ENCODE peak calls at places on chromosomes 12 and 14, in six cellular contexts. One of them, this sample, is unnamed. For H3K36me3, the result is how much of the 10 kb centered on the place peaks cover.

GRCh38 chr12:127664901-127665300 is 602.1 kb upstream of the TMEM132C start:
- DNase-seq in sigmoid colon: no peak
- DNase-seq in GM12878: no peak
- DNase-seq in ovary: no peak
- DNase-seq in transverse colon: no peak
- DNase-seq in heart left ventricle: no peak
- DNase-seq in this sample: no peak

GRCh38 chr14:24701031-24701430 is 67.0 kb upstream of the GZMB start:
- DNase-seq in sigmoid colon: no peak
- DNase-seq in GM12878: no peak
- DNase-seq in ovary: no peak
- DNase-seq in transverse colon: no peak
- DNase-seq in heart left ventricle: no peak
- DNase-seq in this sample: no peak

GRCh38 chr14:22850944-22851790 is 14.8 kb downstream of the MMP14 start:
- DNase-seq in sigmoid colon: peak
- DNase-seq in GM12878: no peak
- DNase-seq in ovary: peak
- DNase-seq in transverse colon: peak
- DNase-seq in heart left ventricle: peak
- DNase-seq in this sample: peak

GRCh38 chr12:57215065-57215464 is 1.5 kb upstream of the NXPH4 start:
- DNase-seq in sigmoid colon: no peak
- DNase-seq in GM12878: no peak
- DNase-seq in ovary: no peak
- DNase-seq in transverse colon: no peak
- DNase-seq in heart left ventricle: no peak
- DNase-seq in this sample: no peak

GRCh38 chr12:4934651-4935050 is 24.9 kb downstream of the KCNA1 start:
- DNase-seq in sigmoid colon: no peak
- DNase-seq in GM12878: no peak
- DNase-seq in ovary: no peak
- DNase-seq in transverse colon: no peak
- DNase-seq in heart left ventricle: no peak
- DNase-seq in this sample: no peak

GRCh38 chr12:96237465-96238077 is 43.4 kb downstream of the ELK3 start:
- DNase-seq in sigmoid colon: peak
- DNase-seq in GM12878: no peak
- DNase-seq in ovary: peak
- DNase-seq in transverse colon: peak
- DNase-seq in heart left ventricle: peak
- DNase-seq in this sample: no peak

GRCh38 chr12:45483571-45483970 is 245.9 kb upstream of the ARID2 start:
- DNase-seq in sigmoid colon: peak
- DNase-seq in GM12878: no peak
- DNase-seq in ovary: peak
- DNase-seq in transverse colon: no peak
- DNase-seq in heart left ventricle: peak
- DNase-seq in this sample: peak

GRCh38 chr14:64465208-64465821 is at the start of gene AKAP5:
- DNase-seq in sigmoid colon: no peak
- DNase-seq in GM12878: no peak
- DNase-seq in ovary: peak
- DNase-seq in transverse colon: peak
- DNase-seq in heart left ventricle: peak
- DNase-seq in this sample: peak

GRCh38 chr12:12562016-12562483 is 613 bp downstream of the DUSP16 start:
- DNase-seq in sigmoid colon: peak
- DNase-seq in GM12878: no peak
- DNase-seq in ovary: no peak
- DNase-seq in transverse colon: peak
- DNase-seq in heart left ventricle: peak
- DNase-seq in this sample: peak

GRCh38 chr14:61188196-61188595 is 92.9 kb downstream of the TMEM30B start:
- DNase-seq in sigmoid colon: peak
- DNase-seq in GM12878: no peak
- DNase-seq in ovary: peak
- DNase-seq in transverse colon: no peak
- DNase-seq in heart left ventricle: peak
- DNase-seq in this sample: peak

GRCh38 chr14:99036594-99037293 is 235.3 kb downstream of the BCL11B start:
- DNase-seq in sigmoid colon: no peak
- DNase-seq in GM12878: no peak
- DNase-seq in ovary: no peak
- DNase-seq in transverse colon: no peak
- DNase-seq in heart left ventricle: no peak
- DNase-seq in this sample: peak

GRCh38 chr14:25102788-25103187 is 52.8 kb upstream of the STXBP6 start:
- DNase-seq in sigmoid colon: no peak
- DNase-seq in GM12878: no peak
- DNase-seq in ovary: no peak
- DNase-seq in transverse colon: no peak
- DNase-seq in heart left ventricle: no peak
- DNase-seq in this sample: no peak

GRCh38 chr14:49586673-49587460 is 687 bp upstream of the RPS29 start:
- DNase-seq in sigmoid colon: no peak
- DNase-seq in GM12878: peak
- DNase-seq in ovary: peak
- DNase-seq in transverse colon: peak
- DNase-seq in heart left ventricle: no peak
- DNase-seq in this sample: no peak

GRCh38 chr14:83779266-83779665 is 1750.7 kb upstream of the FLRT2 start:
- DNase-seq in sigmoid colon: no peak
- DNase-seq in GM12878: no peak
- DNase-seq in ovary: no peak
- DNase-seq in transverse colon: no peak
- DNase-seq in heart left ventricle: no peak
- DNase-seq in this sample: no peak

GRCh38 chr14:56789955-56790354 is 20.3 kb downstream of the OTX2 start:
- DNase-seq in sigmoid colon: no peak
- DNase-seq in GM12878: no peak
- DNase-seq in ovary: no peak
- DNase-seq in transverse colon: no peak
- DNase-seq in heart left ventricle: no peak
- DNase-seq in this sample: no peak

GRCh38 chr12:22101749-22102243 is 55.8 kb downstream of the CMAS start:
- DNase-seq in sigmoid colon: no peak
- DNase-seq in GM12878: no peak
- DNase-seq in ovary: no peak
- DNase-seq in transverse colon: peak
- DNase-seq in heart left ventricle: peak
- DNase-seq in this sample: no peak

GRCh38 chr12:104578453-104578852 is 121.7 kb downstream of the CHST11 start:
- DNase-seq in sigmoid colon: no peak
- DNase-seq in GM12878: no peak
- DNase-seq in ovary: no peak
- DNase-seq in transverse colon: no peak
- DNase-seq in heart left ventricle: no peak
- DNase-seq in this sample: no peak

GRCh38 chr14:59310644-59311043 is 122.2 kb downstream of the DAAM1 start:
- DNase-seq in sigmoid colon: no peak
- DNase-seq in GM12878: no peak
- DNase-seq in ovary: no peak
- DNase-seq in transverse colon: no peak
- DNase-seq in heart left ventricle: no peak
- DNase-seq in this sample: no peak

GRCh38 chr12:109706747-109707469 is 6.7 kb upstream of the FAM222A start:
- DNase-seq in sigmoid colon: no peak
- DNase-seq in GM12878: no peak
- DNase-seq in ovary: no peak
- DNase-seq in transverse colon: peak
- DNase-seq in heart left ventricle: no peak
- DNase-seq in this sample: peak

GRCh38 chr14:47103781-47104180 is 452.2 kb upstream of the RPL10L start:
- DNase-seq in sigmoid colon: no peak
- DNase-seq in GM12878: no peak
- DNase-seq in ovary: no peak
- DNase-seq in transverse colon: no peak
- DNase-seq in heart left ventricle: no peak
- DNase-seq in this sample: no peak

GRCh38 chr12:95943231-95943842 is at the start of gene AMDHD1:
- DNase-seq in sigmoid colon: peak
- DNase-seq in GM12878: no peak
- DNase-seq in ovary: peak
- DNase-seq in transverse colon: peak
- DNase-seq in heart left ventricle: peak
- DNase-seq in this sample: peak

GRCh38 chr14:94679106-94679819 is 67.1 kb downstream of the SERPINA3 start:
- DNase-seq in sigmoid colon: peak
- DNase-seq in GM12878: no peak
- DNase-seq in ovary: no peak
- DNase-seq in transverse colon: no peak
- DNase-seq in heart left ventricle: no peak
- DNase-seq in this sample: no peak

GRCh38 chr14:101838476-101838875 is 77.0 kb downstream of the PPP2R5C start:
- DNase-seq in sigmoid colon: peak
- DNase-seq in GM12878: no peak
- DNase-seq in ovary: peak
- DNase-seq in transverse colon: no peak
- DNase-seq in heart left ventricle: no peak
- DNase-seq in this sample: no peak

GRCh38 chr14:81312289-81312876 is 87.7 kb downstream of the STON2 start:
- DNase-seq in sigmoid colon: no peak
- DNase-seq in GM12878: no peak
- DNase-seq in ovary: no peak
- DNase-seq in transverse colon: no peak
- DNase-seq in heart left ventricle: no peak
- DNase-seq in this sample: no peak

GRCh38 chr12:6638305-6638704 is 2.5 kb upstream of the LPAR5 start:
- DNase-seq in sigmoid colon: no peak
- DNase-seq in GM12878: no peak
- DNase-seq in ovary: no peak
- DNase-seq in transverse colon: no peak
- DNase-seq in heart left ventricle: no peak
- DNase-seq in this sample: no peak

GRCh38 chr12:128387811-128388422 is 120.9 kb downstream of the TMEM132C start:
- DNase-seq in sigmoid colon: no peak
- DNase-seq in GM12878: no peak
- DNase-seq in ovary: peak
- DNase-seq in transverse colon: peak
- DNase-seq in heart left ventricle: peak
- DNase-seq in this sample: peak

GRCh38 chr12:115312901-115313300 is 628.9 kb upstream of the TBX3 start:
- DNase-seq in sigmoid colon: no peak
- DNase-seq in GM12878: no peak
- DNase-seq in ovary: no peak
- DNase-seq in transverse colon: no peak
- DNase-seq in heart left ventricle: no peak
- DNase-seq in this sample: no peak

GRCh38 chr12:77645966-77646598 is 184.6 kb upstream of the NAV3 start:
- DNase-seq in sigmoid colon: no peak
- DNase-seq in GM12878: no peak
- DNase-seq in ovary: no peak
- DNase-seq in transverse colon: no peak
- DNase-seq in heart left ventricle: no peak
- DNase-seq in this sample: no peak

GRCh38 chr14:24852312-24853060 is 197.5 kb downstream of the STXBP6 start:
- DNase-seq in sigmoid colon: no peak
- DNase-seq in GM12878: no peak
- DNase-seq in ovary: no peak
- DNase-seq in transverse colon: peak
- DNase-seq in heart left ventricle: no peak
- DNase-seq in this sample: no peak

GRCh38 chr12:119990382-119990874 is 1.4 kb downstream of the BICDL1 start:
- DNase-seq in sigmoid colon: no peak
- DNase-seq in GM12878: no peak
- DNase-seq in ovary: no peak
- DNase-seq in transverse colon: no peak
- DNase-seq in heart left ventricle: no peak
- DNase-seq in this sample: no peak

GRCh38 chr12:53575502-53576264 is 50.5 kb downstream of the ATF7 start:
- DNase-seq in sigmoid colon: no peak
- DNase-seq in GM12878: no peak
- DNase-seq in ovary: no peak
- DNase-seq in transverse colon: no peak
- DNase-seq in heart left ventricle: no peak
- DNase-seq in this sample: no peak

GRCh38 chr12:124703852-124704251 is 136.4 kb upstream of the NCOR2 start:
- DNase-seq in sigmoid colon: no peak
- DNase-seq in GM12878: no peak
- DNase-seq in ovary: no peak
- DNase-seq in transverse colon: no peak
- DNase-seq in heart left ventricle: no peak
- DNase-seq in this sample: peak
- TF ChIP-seq POLR2A in sigmoid colon: no peak
- TF ChIP-seq POLR2A in GM12878: no peak
- TF ChIP-seq POLR2A in ovary: no peak
- TF ChIP-seq POLR2A in transverse colon: no peak
- TF ChIP-seq POLR2A in heart left ventricle: no peak
- TF ChIP-seq POLR2A in this sample: no peak

GRCh38 chr12:48793696-48794095 is 4.8 kb upstream of the ADCY6 start:
- DNase-seq in sigmoid colon: no peak
- DNase-seq in GM12878: no peak
- DNase-seq in ovary: no peak
- DNase-seq in transverse colon: no peak
- DNase-seq in heart left ventricle: no peak
- DNase-seq in this sample: no peak
- H3K27ac ChIP-seq in sigmoid colon: no peak
- H3K27ac ChIP-seq in GM12878: no peak
- H3K27ac ChIP-seq in ovary: no peak
- H3K27ac ChIP-seq in transverse colon: peak
- H3K27ac ChIP-seq in heart left ventricle: no peak
- H3K27ac ChIP-seq in this sample: no peak

GRCh38 chr12:89328483-89329030 is 23.7 kb downstream of the DUSP6 start:
- DNase-seq in sigmoid colon: no peak
- DNase-seq in GM12878: no peak
- DNase-seq in ovary: no peak
- DNase-seq in transverse colon: no peak
- DNase-seq in heart left ventricle: no peak
- DNase-seq in this sample: no peak
- H3K36me3 ChIP-seq in sigmoid colon: under half
- H3K36me3 ChIP-seq in GM12878: under half
- H3K36me3 ChIP-seq in ovary: under half
- H3K36me3 ChIP-seq in transverse colon: under half
- H3K36me3 ChIP-seq in heart left ventricle: under half
- H3K36me3 ChIP-seq in this sample: under half

DNA sequence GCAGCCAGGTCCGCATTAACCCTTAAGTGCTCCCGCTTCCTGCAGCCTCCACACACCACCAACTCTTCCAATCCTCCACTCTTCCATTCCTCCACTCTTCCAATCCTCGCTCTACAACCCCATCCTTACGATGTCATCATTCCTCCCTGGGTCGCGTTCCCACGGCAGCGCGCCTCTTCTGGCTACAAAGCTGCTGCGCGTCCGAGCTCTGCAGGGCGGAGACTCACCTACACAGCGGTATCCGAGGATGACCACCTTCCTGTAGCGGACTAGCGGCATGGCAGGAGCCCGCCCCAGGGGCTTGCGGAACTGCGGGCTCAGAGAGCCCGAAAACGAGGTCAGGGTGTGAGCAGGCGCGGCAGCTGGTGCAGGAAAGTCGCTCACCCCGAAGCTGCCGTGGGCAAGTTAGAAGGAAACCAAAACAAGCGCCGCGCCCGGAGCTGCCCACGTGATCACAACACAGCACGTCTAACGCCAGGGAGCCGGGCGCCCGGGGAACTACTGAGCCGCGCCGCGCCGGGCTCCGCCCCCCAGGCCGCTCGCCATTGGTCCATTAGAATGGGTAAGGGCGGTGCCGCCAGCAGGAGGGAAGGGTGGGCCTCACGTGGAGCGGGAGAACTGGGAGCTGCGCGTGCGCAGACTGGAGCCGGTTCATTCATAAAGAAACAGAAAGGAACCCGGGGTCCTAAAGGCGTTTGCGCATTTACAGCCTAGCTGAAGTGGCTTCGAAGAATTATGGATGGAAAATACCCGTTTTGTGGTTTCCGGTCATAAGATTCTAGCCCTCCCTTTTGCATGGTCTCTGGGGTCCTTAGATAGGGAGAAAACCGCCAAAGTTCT is at the start of gene RHEBL1:
- DNase-seq in sigmoid colon: peak
- DNase-seq in GM12878: peak
- DNase-seq in ovary: peak
- DNase-seq in transverse colon: peak
- DNase-seq in heart left ventricle: peak
- DNase-seq in this sample: peak
- TF ChIP-seq POLR2A in sigmoid colon: no peak
- TF ChIP-seq POLR2A in GM12878: peak
- TF ChIP-seq POLR2A in ovary: no peak
- TF ChIP-seq POLR2A in transverse colon: peak
- TF ChIP-seq POLR2A in heart left ventricle: peak
- TF ChIP-seq POLR2A in this sample: no peak

This sample was measured in right lobe of liver.